ENCODE peak calls at places on chromosomes 7 and 10, in nine cellular contexts. C is GM23248, M is PC-3, V is hepatocyte, A is neural progenitor cell, Y is MM.1S, Q is OCI-LY7, F is GM23338, S is HCT116. D is an unnamed sample.

GRCh38 chr10:127979017-127979416 is 72.1 kb downstream of the PTPRE start:
- DNase-seq in M (no peak), A (no peak), Q (no peak), F (no peak), C (no peak), V (no peak), Y (no peak), S (no peak), D (no peak)

GRCh38 chr7:1403844-1404404 is 55.3 kb downstream of the MICALL2 start:
- DNase-seq in F (peak), S (no peak), C (peak), A (peak), Q (no peak), M (peak), Y (no peak), V (peak), D (peak)

GRCh38 chr10:97426776-97427570 is 982 bp downstream of the PGAM1 start:
- DNase-seq in Q (peak), V (peak), Y (peak), S (no peak), M (peak), C (peak), F (peak), A (peak), D (no peak)

GRCh38 chr7:128174391-128174790 is 66.7 kb upstream of the LEP start:
- DNase-seq in F (no peak), C (no peak), A (no peak), M (no peak), Y (no peak), V (no peak), Q (no peak), S (no peak), D (no peak)

GRCh38 chr10:8403711-8404371 is 349.4 kb downstream of the GATA3 start:
- DNase-seq in F (peak), M (no peak), A (peak), C (no peak), V (no peak), Y (peak), S (no peak), Q (no peak), D (no peak)

GRCh38 chr10:26380815-26381214 is 57.3 kb upstream of the APBB1IP start:
- DNase-seq in C (peak), A (no peak), V (no peak), Q (no peak), M (peak), F (no peak), S (no peak), Y (no peak), D (no peak)

GRCh38 chr10:109259293-109259692 is 664.0 kb downstream of the XPNPEP1 start:
- DNase-seq in M (peak), C (peak), Y (no peak), Q (no peak), V (no peak), A (no peak), S (no peak), F (no peak), D (no peak)

GRCh38 chr10:43193496-43194080 is 55.3 kb downstream of the CSGALNACT2 start:
- DNase-seq in C (no peak), A (no peak), F (no peak), Y (no peak), S (no peak), V (no peak), M (no peak), Q (no peak), D (peak)

GRCh38 chr7:70317356-70317755 is 719.1 kb downstream of the AUTS2 start:
- DNase-seq in A (no peak), Y (no peak), F (no peak), S (no peak), C (peak), M (no peak), Q (no peak), V (no peak), D (no peak)

GRCh38 chr7:65798111-65799075 is 74.5 kb upstream of the VKORC1L1 start:
- DNase-seq in C (peak), S (no peak), V (no peak), Y (no peak), A (peak), F (no peak), Q (peak), M (peak), D (no peak)

GRCh38 chr7:19390795-19391194 is 245.6 kb upstream of the FERD3L start:
- DNase-seq in C (no peak), V (no peak), F (no peak), S (no peak), M (no peak), Q (no peak), Y (no peak), A (no peak), D (no peak)

GRCh38 chr10:78545756-78546155 is 512.1 kb downstream of the RPS24 start:
- DNase-seq in Q (peak), Y (no peak), V (no peak), C (no peak), M (no peak), S (peak), A (no peak), F (peak), D (no peak)

GRCh38 chr7:88789480-88790064 is 6.0 kb downstream of the TEX47 start:
- DNase-seq in A (peak), S (peak), Y (peak), V (peak), C (peak), M (peak), Q (peak), F (peak), D (peak)

GRCh38 chr10:90723416-90724068 is 134.3 kb downstream of the HTR7 start:
- DNase-seq in Y (peak), A (no peak), Q (no peak), C (no peak), M (peak), V (no peak), S (no peak), F (peak), D (no peak)

GRCh38 chr10:24642921-24643678 is 80.6 kb downstream of the ARHGAP21 start:
- DNase-seq in M (peak), Q (peak), V (peak), F (peak), Y (peak), S (peak), A (peak), C (peak), D (peak)

GRCh38 chr7:14717711-14718304 is 184.7 kb downstream of the DGKB start:
- DNase-seq in S (no peak), A (peak), V (peak), Q (no peak), C (peak), F (peak), Y (no peak), M (peak), D (peak)

GRCh38 chr10:20922033-20922432 is 24.9 kb upstream of the NEBL start:
- DNase-seq in S (no peak), Q (no peak), Y (no peak), V (no peak), M (no peak), F (no peak), A (no peak), C (no peak), D (no peak)

GRCh38 chr10:124744688-124745055 is 494 bp upstream of the FAM53B start:
- DNase-seq in F (peak), Q (no peak), A (no peak), Y (no peak), C (peak), M (peak), S (peak), V (no peak), D (no peak)

GRCh38 chr10:75443362-75443761 is 11.9 kb downstream of the LRMDA start:
- DNase-seq in F (no peak), V (no peak), Q (no peak), S (no peak), A (no peak), C (no peak), Y (no peak), M (no peak), D (no peak)

GRCh38 chr10:22911067-22911466 is 16.8 kb upstream of the ARMC3 start:
- DNase-seq in A (no peak), S (no peak), V (no peak), Q (no peak), C (no peak), Y (no peak), M (no peak), F (no peak), D (no peak)

GRCh38 chr7:121187222-121187621 is 141.6 kb upstream of the WNT16 start:
- DNase-seq in Q (no peak), C (no peak), F (no peak), M (no peak), A (no peak), V (no peak), Y (peak), S (no peak), D (no peak)

GRCh38 chr7:128886391-128887168 is 23.9 kb downstream of the ATP6V1F start:
- DNase-seq in Y (no peak), S (no peak), A (no peak), V (no peak), M (no peak), Q (no peak), C (no peak), F (no peak), D (peak)

GRCh38 chr7:16740623-16740953 is 13.0 kb upstream of the TSPAN13 start:
- DNase-seq in Q (no peak), F (no peak), C (no peak), S (no peak), A (no peak), Y (no peak), V (no peak), M (no peak), D (no peak)

GRCh38 chr10:83166344-83166743 is 973.0 kb upstream of the GHITM start:
- DNase-seq in M (no peak), C (no peak), V (peak), F (peak), Q (no peak), S (no peak), Y (peak), A (peak), D (peak)

GRCh38 chr10:4103586-4103985 is 318.6 kb upstream of the KLF6 start:
- DNase-seq in F (no peak), Y (no peak), V (no peak), Q (no peak), S (no peak), C (no peak), M (no peak), A (no peak), D (no peak)

GRCh38 chr7:26490631-26491624 is 199.3 kb downstream of the SNX10 start:
- DNase-seq in C (no peak), Q (no peak), M (peak), F (no peak), A (peak), Y (no peak), S (no peak), V (peak), D (peak)

GRCh38 chr7:65722361-65722792 is 150.5 kb upstream of the VKORC1L1 start:
- DNase-seq in V (peak), C (peak), A (peak), F (peak), Q (peak), Y (peak), S (peak), M (peak), D (peak)

GRCh38 chr7:152959610-152960009 is 200.1 kb downstream of the ACTR3B start:
- DNase-seq in M (no peak), C (no peak), Y (no peak), A (peak), Q (no peak), F (peak), S (no peak), V (no peak), D (no peak)
- TF ChIP-seq EZH2phosphoT487 in M (no peak), C (no peak), Y (no peak), A (no peak), Q (no peak), F (no peak), S (no peak), V (no peak), D (no peak)

DNA sequence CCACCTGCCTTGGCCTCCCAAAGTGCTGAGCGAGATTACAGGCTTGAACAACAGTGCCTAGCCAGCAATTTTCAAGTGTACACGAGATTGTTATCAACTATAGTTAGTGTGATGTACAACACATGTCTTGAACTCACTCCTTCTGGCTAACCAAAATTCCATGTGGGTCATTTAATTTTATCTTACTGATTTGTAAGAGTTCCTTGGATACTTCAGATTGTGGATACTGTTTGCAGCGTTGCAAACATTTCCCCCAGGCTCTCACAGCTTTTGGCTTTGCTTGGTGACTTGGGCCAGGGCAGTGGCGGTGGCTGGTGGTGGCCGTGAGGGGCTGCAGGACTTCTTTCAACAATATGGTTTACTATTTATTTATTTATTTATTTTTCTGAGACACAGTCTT is 8.5 kb upstream of the TMEM270 start:
- DNase-seq in Y (no peak), A (no peak), M (peak), V (no peak), Q (no peak), C (no peak), S (no peak), F (no peak), D (no peak)
- TF ChIP-seq EZH2phosphoT487 in Y (no peak), A (no peak), M (no peak), V (no peak), Q (no peak), C (no peak), S (no peak), F (no peak), D (no peak)

GRCh38 chr10:100725041-100725440 is 20.3 kb upstream of the PAX2 start:
- DNase-seq in Y (no peak), Q (no peak), S (no peak), A (no peak), C (peak), F (peak), M (no peak), V (no peak), D (no peak)
- TF ChIP-seq EZH2phosphoT487 in Y (no peak), Q (no peak), S (no peak), A (no peak), C (no peak), F (no peak), M (no peak), V (no peak), D (no peak)

GRCh38 chr7:124031919-124032318 is 948 bp downstream of the TMEM229A start:
- DNase-seq in V (no peak), A (peak), Q (no peak), Y (no peak), C (no peak), F (no peak), M (no peak), S (no peak), D (peak)

GRCh38 chr7:124033807-124034753 is 1.2 kb upstream of the TMEM229A start:
- DNase-seq in S (no peak), A (no peak), F (peak), V (no peak), Q (no peak), M (no peak), Y (no peak), C (no peak), D (peak)

GRCh38 chr7:124034754-124035100 is 1.9 kb upstream of the TMEM229A start:
- DNase-seq in V (no peak), F (no peak), Y (no peak), Q (no peak), C (no peak), S (no peak), A (no peak), M (no peak), D (no peak)

GRCh38 chr7:124032369-124033092 is at the start of gene TMEM229A:
- DNase-seq in S (no peak), F (peak), V (peak), C (peak), A (peak), Y (peak), Q (no peak), M (peak), D (peak)

DNA sequence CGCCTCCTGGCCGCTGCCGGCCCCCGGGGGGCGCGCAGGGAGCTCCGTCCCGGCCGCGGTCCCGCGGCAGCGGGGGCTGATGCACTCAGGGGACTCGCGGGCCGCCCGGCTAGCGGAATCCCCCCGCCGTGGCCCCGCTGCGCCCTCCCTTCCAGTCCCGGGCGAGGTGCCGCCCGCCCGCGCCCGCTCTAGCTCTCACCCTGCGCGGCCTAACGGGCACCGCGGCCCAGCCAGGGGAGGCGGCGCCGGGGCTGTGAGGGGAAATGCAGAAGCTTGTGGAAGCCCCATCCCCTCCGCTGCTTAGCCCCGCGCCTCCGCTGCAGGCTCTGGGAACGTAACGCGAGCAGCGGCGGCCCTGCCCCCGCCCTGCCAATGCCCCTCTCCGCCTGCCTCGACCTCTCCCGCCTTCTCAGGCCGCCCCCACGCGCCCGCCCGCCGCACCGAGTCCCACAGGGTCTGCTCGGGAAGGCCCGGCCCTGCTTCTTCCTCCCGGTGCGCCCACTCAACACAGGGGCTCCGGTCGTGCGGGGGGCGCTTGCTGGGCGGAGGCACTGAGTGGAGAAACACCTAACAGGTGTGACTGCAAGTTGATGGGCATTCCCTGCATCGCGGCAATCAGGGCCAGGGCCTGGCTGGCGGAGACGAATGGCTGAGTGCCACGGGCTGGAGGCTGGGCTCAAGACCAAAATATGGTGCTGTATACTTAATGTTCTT is 383 bp upstream of the TMEM229A start:
- DNase-seq in C (peak), V (peak), M (no peak), Q (no peak), Y (peak), A (peak), S (no peak), F (peak), D (peak)
- TF ChIP-seq EZH2phosphoT487 in C (no peak), V (no peak), M (peak), Q (no peak), Y (no peak), A (no peak), S (no peak), F (no peak), D (peak)

GRCh38 chr10:35422236-35422635 is 85.9 kb downstream of the CCNY start:
- DNase-seq in M (peak), Y (no peak), V (no peak), S (no peak), A (peak), Q (no peak), F (no peak), C (peak), D (no peak)

GRCh38 chr10:35425596-35425995 is 89.3 kb downstream of the CCNY start:
- DNase-seq in C (peak), S (no peak), Y (no peak), V (no peak), F (no peak), Q (no peak), A (no peak), M (peak), D (no peak)

GRCh38 chr10:35423505-35424306 is 87.4 kb downstream of the CCNY start:
- DNase-seq in F (no peak), C (peak), A (no peak), Y (no peak), S (no peak), M (peak), Q (no peak), V (no peak), D (no peak)

GRCh38 chr10:35426657-35427056 is 90.3 kb downstream of the CCNY start:
- DNase-seq in A (no peak), F (no peak), V (no peak), Q (no peak), S (no peak), M (no peak), C (no peak), Y (no peak), D (no peak)

DNA sequence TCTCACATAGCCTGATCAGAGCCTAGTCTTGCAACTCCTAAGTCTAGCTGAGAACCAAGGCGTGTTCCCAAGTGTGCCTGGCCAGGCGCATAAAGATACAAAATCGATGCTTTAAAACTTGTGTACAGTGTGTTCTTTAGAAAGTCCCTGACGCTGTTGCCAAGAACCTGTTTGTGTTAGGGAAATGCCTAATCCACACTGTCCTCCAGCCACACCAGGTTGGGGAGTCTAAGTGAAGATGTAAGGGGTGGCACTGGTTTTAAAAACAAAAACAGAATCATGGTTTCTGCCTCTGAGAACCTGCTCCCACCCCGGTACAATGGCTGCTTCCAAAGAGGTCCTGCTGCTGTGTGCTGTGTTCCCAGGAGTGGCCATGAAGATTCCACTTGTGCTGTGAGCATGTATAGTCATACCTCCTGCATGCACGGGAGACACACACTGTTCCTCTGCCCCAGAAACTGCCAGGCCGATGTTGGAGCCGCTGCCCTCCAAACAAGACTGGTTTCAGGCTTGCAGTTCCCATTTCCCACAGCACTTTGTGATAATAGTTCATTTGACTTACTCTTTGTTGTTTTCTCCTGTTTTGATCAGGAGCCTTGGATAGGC is 88.5 kb downstream of the CCNY start:
- DNase-seq in F (no peak), Q (no peak), C (no peak), M (no peak), A (no peak), Y (no peak), S (no peak), V (no peak), D (no peak)
- TF ChIP-seq EZH2phosphoT487 in F (no peak), Q (no peak), C (no peak), M (no peak), A (no peak), Y (no peak), S (no peak), V (no peak), D (no peak)

GRCh38 chr10:123143825-123144168 is 4.1 kb upstream of the HMX2 start:
- DNase-seq in A (no peak), Q (no peak), F (no peak), M (no peak), V (no peak), C (no peak), S (no peak), Y (no peak), D (no peak)

GRCh38 chr10:123140983-123141390 is 5.2 kb downstream of the HMX3 start:
- DNase-seq in Q (no peak), Y (no peak), V (no peak), M (no peak), F (no peak), C (no peak), S (no peak), A (no peak), D (no peak)

GRCh38 chr10:123143162-123143824 is 4.6 kb upstream of the HMX2 start:
- DNase-seq in A (peak), S (no peak), Y (no peak), V (no peak), F (peak), M (no peak), C (no peak), Q (no peak), D (peak)

GRCh38 chr10:123141791-123142700 is 5.9 kb upstream of the HMX2 start:
- DNase-seq in F (peak), A (peak), C (no peak), M (no peak), V (no peak), Q (no peak), Y (no peak), S (no peak), D (no peak)

GRCh38 chr10:123142701-123143161 is 5.2 kb upstream of the HMX2 start:
- DNase-seq in M (no peak), A (peak), C (no peak), Y (no peak), Q (no peak), S (no peak), V (no peak), F (peak), D (no peak)
- TF ChIP-seq EZH2phosphoT487 in M (no peak), A (peak), C (peak), Y (no peak), Q (no peak), S (no peak), V (no peak), F (no peak), D (no peak)

D was measured in SK-N-SH.